ENCODE peak calls at places on chromosomes 5 and 9, in five cellular contexts. I is anterior cingulate cortex, L is T1000, X is T-cell, Z is cardiac muscle cell. N is an unnamed sample.

GRCh38 chr9:129320575-129321311 is 142.7 kb upstream of the IER5L start:
- DNase-seq in I (peak), L (no peak), X (peak), Z (peak), N (peak)

GRCh38 chr5:151251001-151251551 is 1.9 kb upstream of the GM2A start:
- DNase-seq in I (no peak), L (no peak), X (no peak), Z (no peak), N (no peak)

GRCh38 chr5:115309751-115310370 is 13.4 kb upstream of the CCDC112 start:
- DNase-seq in I (no peak), L (no peak), X (no peak), Z (peak), N (peak)

GRCh38 chr9:20496328-20496727 is 126.0 kb downstream of the MLLT3 start:
- DNase-seq in I (no peak), L (no peak), X (no peak), Z (no peak), N (no peak)

GRCh38 chr5:179227578-179228311 is 117.5 kb downstream of the ADAMTS2 start:
- DNase-seq in I (no peak), L (no peak), X (peak), Z (no peak), N (no peak)

GRCh38 chr9:128940271-128940921 is 7.0 kb downstream of the DOLK start:
- DNase-seq in I (no peak), L (no peak), X (no peak), Z (no peak), N (no peak)

GRCh38 chr9:21160178-21160577 is 6.3 kb downstream of the IFNA21 start:
- DNase-seq in I (no peak), L (no peak), X (no peak), Z (no peak), N (no peak)

GRCh38 chr9:89387197-89387849 is 69.0 kb downstream of the SECISBP2 start:
- DNase-seq in I (no peak), L (no peak), X (no peak), Z (no peak), N (no peak)

GRCh38 chr5:150038547-150038946 is 38.0 kb downstream of the HMGXB3 start:
- DNase-seq in I (no peak), L (no peak), X (no peak), Z (no peak), N (no peak)

GRCh38 chr5:139017624-139018023 is 142.5 kb upstream of the LRRTM2 start:
- DNase-seq in I (no peak), L (no peak), X (no peak), Z (peak), N (no peak)

GRCh38 chr9:109560470-109561132 is 62.5 kb upstream of the PTPN3 start:
- DNase-seq in I (no peak), L (no peak), X (no peak), Z (peak), N (no peak)

GRCh38 chr5:143213231-143213850 is 190.1 kb downstream of the NR3C1 start:
- DNase-seq in I (no peak), L (no peak), X (no peak), Z (no peak), N (no peak)

GRCh38 chr5:135064235-135064570 is 30.2 kb upstream of the PITX1 start:
- DNase-seq in I (no peak), L (no peak), X (no peak), Z (no peak), N (no peak)

GRCh38 chr5:115419794-115420585 is 123.5 kb upstream of the CCDC112 start:
- DNase-seq in I (no peak), L (peak), X (no peak), Z (no peak), N (no peak)

GRCh38 chr5:11378462-11378861 is 525.8 kb downstream of the CTNND2 start:
- DNase-seq in I (no peak), L (no peak), X (no peak), Z (no peak), N (no peak)

GRCh38 chr5:39755986-39756385 is 331.2 kb upstream of the DAB2 start:
- DNase-seq in I (no peak), L (peak), X (no peak), Z (no peak), N (no peak)

GRCh38 chr9:123507992-123508391 is 152.0 kb downstream of the CRB2 start:
- DNase-seq in I (no peak), L (no peak), X (no peak), Z (no peak), N (no peak)

GRCh38 chr5:159463590-159464321 is 133.5 kb upstream of the IL12B start:
- DNase-seq in I (no peak), L (no peak), X (no peak), Z (no peak), N (no peak)